ENCODE peak calls at places on chromosomes 11 and 22, in eight cellular contexts. Z, D, O, I, K, X, N and E are unnamed samples.

GRCh38 chr11:129795089-129795488 is 20.6 kb upstream of the TMEM45B start:
- DNase-seq in Z (no peak), D (no peak), O (no peak), I (no peak), K (no peak), X (no peak), N (no peak), E (no peak)

GRCh38 chr22:43861529-43861928 is 784 bp downstream of the SULT4A1 start:
- DNase-seq in Z (no peak), D (no peak), O (no peak), I (peak; percentile 42), K (no peak), X (no peak), N (peak; percentile 60), E (no peak)

GRCh38 chr22:48278620-48279464 is 1516.4 kb downstream of the TBC1D22A start:
- DNase-seq in Z (no peak), D (no peak), O (no peak), I (no peak), K (no peak), X (no peak), N (no peak), E (no peak)

GRCh38 chr11:67665537-67666302 is 8.7 kb downstream of the ALDH3B2 start:
- DNase-seq in Z (no peak), D (no peak), O (no peak), I (no peak), K (peak; percentile 61), X (no peak), N (peak; percentile 21), E (no peak)

GRCh38 chr22:35205141-35205775 is 52.0 kb upstream of the HMGXB4 start:
- DNase-seq in Z (no peak), D (no peak), O (no peak), I (no peak), K (no peak), X (no peak), N (no peak), E (no peak)

GRCh38 chr11:662689-663274 is 25.7 kb downstream of the DRD4 start:
- DNase-seq in Z (peak; percentile 16), D (peak; percentile 60), O (no peak), I (peak; percentile 63), K (no peak), X (no peak), N (peak; percentile 89), E (no peak)

GRCh38 chr22:31212783-31213626 is 907 bp downstream of the LIMK2 start:
- DNase-seq in Z (no peak), D (peak; percentile 11), O (no peak), I (no peak), K (no peak), X (no peak), N (peak; percentile 65), E (no peak)

GRCh38 chr22:42990131-42990838 is 24.7 kb downstream of the PACSIN2 start:
- DNase-seq in Z (no peak), D (peak; percentile 89), O (no peak), I (peak; percentile 87), K (no peak), X (no peak), N (peak; percentile 88), E (no peak)

GRCh38 chr22:50305658-50306566 is 1.5 kb downstream of the PLXNB2 start:
- DNase-seq in Z (no peak), D (peak; percentile 98), O (no peak), I (peak; percentile 80), K (no peak), X (no peak), N (peak; percentile 97), E (no peak)

GRCh38 chr22:50218996-50219727 is 18.4 kb downstream of the SELENOO start:
- DNase-seq in Z (no peak), D (peak; percentile 45), O (no peak), I (peak; percentile 94), K (no peak), X (no peak), N (peak; percentile 93), E (no peak)

GRCh38 chr11:124902616-124903015 is 5.0 kb upstream of the ROBO4 start:
- DNase-seq in Z (no peak), D (no peak), O (no peak), I (no peak), K (no peak), X (no peak), N (no peak), E (no peak)

GRCh38 chr22:50320671-50321325 is 6.0 kb downstream of the DENND6B start:
- DNase-seq in Z (no peak), D (no peak), O (no peak), I (no peak), K (no peak), X (no peak), N (no peak), E (no peak)

GRCh38 chr11:44766112-44766971 is 39.6 kb downstream of the TSPAN18 start:
- DNase-seq in Z (no peak), D (peak; percentile 82), O (no peak), I (peak; percentile 96), K (no peak), X (no peak), N (peak; percentile 91), E (no peak)

GRCh38 chr11:68969386-68969785 is 11.4 kb downstream of the MRGPRD start:
- DNase-seq in Z (no peak), D (no peak), O (no peak), I (no peak), K (no peak), X (no peak), N (no peak), E (no peak)

GRCh38 chr11:6611092-6612007 is 666 bp downstream of the TAF10 start:
- DNase-seq in Z (peak; percentile 31), D (peak; percentile 34), O (no peak), I (peak; percentile 51), K (peak; percentile 40), X (no peak), N (peak; percentile 74), E (no peak)

GRCh38 chr11:62593434-62594044 is 2.2 kb upstream of the TUT1 start:
- DNase-seq in Z (peak; percentile 69), D (peak; percentile 82), O (peak; percentile 54), I (peak; percentile 83), K (no peak), X (peak; percentile 48), N (peak; percentile 93), E (no peak)

GRCh38 chr11:78310500-78310909 is 107.1 kb downstream of the GAB2 start:
- DNase-seq in Z (no peak), D (no peak), O (no peak), I (peak; percentile 65), K (no peak), X (no peak), N (peak; percentile 93), E (no peak)

GRCh38 chr22:44130076-44130711 is 50.5 kb upstream of the PARVG start:
- DNase-seq in Z (no peak), D (no peak), O (no peak), I (peak; percentile 10), K (no peak), X (no peak), N (peak; percentile 84), E (no peak)

GRCh38 chr11:45915446-45915845 is 2.2 kb downstream of the PEX16 start:
- DNase-seq in Z (no peak), D (no peak), O (no peak), I (no peak), K (no peak), X (no peak), N (no peak), E (no peak)

GRCh38 chr11:117950320-117950719 is 21.1 kb upstream of the TMPRSS13 start:
- DNase-seq in Z (peak; percentile 41), D (no peak), O (peak; percentile 37), I (peak; percentile 5), K (no peak), X (peak; percentile 51), N (no peak), E (no peak)

GRCh38 chr22:32544953-32545558 is 70.4 kb downstream of the FBXO7 start:
- DNase-seq in Z (no peak), D (peak; percentile 52), O (no peak), I (no peak), K (no peak), X (no peak), N (peak; percentile 29), E (no peak)

GRCh38 chr22:19644314-19645223 is 69.7 kb upstream of the SEPTIN5 start:
- DNase-seq in Z (no peak), D (no peak), O (no peak), I (peak; percentile 12), K (no peak), X (no peak), N (peak; percentile 69), E (no peak)

GRCh38 chr22:20750461-20751184 is 23.3 kb upstream of the SERPIND1 start:
- DNase-seq in Z (no peak), D (peak; percentile 85), O (no peak), I (peak; percentile 92), K (no peak), X (no peak), N (peak; percentile 88), E (no peak)

GRCh38 chr11:1399386-1400167 is 9.8 kb downstream of the BRSK2 start:
- DNase-seq in Z (no peak), D (no peak), O (no peak), I (peak; percentile 22), K (no peak), X (no peak), N (no peak), E (no peak)

GRCh38 chr11:31819533-31820437 is 8.7 kb upstream of the PAX6 start:
- DNase-seq in Z (no peak), D (no peak), O (no peak), I (no peak), K (no peak), X (no peak), N (no peak), E (no peak)

GRCh38 chr11:134026655-134027343 is 42.1 kb upstream of the JAM3 start:
- DNase-seq in Z (no peak), D (no peak), O (no peak), I (no peak), K (no peak), X (no peak), N (peak; percentile 72), E (no peak)

GRCh38 chr11:115083129-115083823 is 404.9 kb downstream of the NXPE2 start:
- DNase-seq in Z (no peak), D (no peak), O (no peak), I (no peak), K (no peak), X (no peak), N (no peak), E (no peak)

GRCh38 chr11:126821832-126822231 is 178.7 kb downstream of the KIRREL3 start:
- DNase-seq in Z (no peak), D (no peak), O (no peak), I (no peak), K (no peak), X (no peak), N (no peak), E (no peak)

GRCh38 chr11:78070606-78071005 is 6.9 kb downstream of the THRSP start:
- DNase-seq in Z (no peak), D (no peak), O (no peak), I (no peak), K (no peak), X (no peak), N (no peak), E (no peak)

GRCh38 chr11:69215216-69215615 is 59.5 kb downstream of the SMIM38 start:
- DNase-seq in Z (no peak), D (no peak), O (no peak), I (no peak), K (no peak), X (no peak), N (peak; percentile 1), E (no peak)

GRCh38 chr11:100876826-100877545 is 189.9 kb downstream of the ARHGAP42 start:
- DNase-seq in Z (no peak), D (peak; percentile 96), O (no peak), I (peak; percentile 99), K (no peak), X (no peak), N (no peak), E (no peak)

GRCh38 chr22:36595154-36595553 is 66.2 kb upstream of the EIF3D start:
- DNase-seq in Z (no peak), D (no peak), O (no peak), I (no peak), K (no peak), X (no peak), N (no peak), E (no peak)

GRCh38 chr11:72683782-72684200 is 9.6 kb upstream of the PDE2A start:
- DNase-seq in Z (peak; percentile 54), D (peak; percentile 37), O (peak; percentile 39), I (peak; percentile 60), K (peak; percentile 86), X (peak; percentile 39), N (peak; percentile 87), E (peak; percentile 50)

GRCh38 chr11:3823303-3823702 is 14.9 kb downstream of the PGAP2 start:
- DNase-seq in Z (no peak), D (peak; percentile 82), O (no peak), I (peak; percentile 84), K (no peak), X (no peak), N (peak; percentile 67), E (no peak)